ENCODE peak calls at places on chromosomes 6 and 20, in six cellular contexts. B is heart right ventricle; M is PC-3; V is sigmoid colon; J is CD4-positive, CD25-positive, alpha-beta regulatory T cell; R is psoas muscle. N is an unnamed sample. For H3K36me3, the result is how much of the 10 kb centered on the place peaks cover.

GRCh38 chr6:152160346-152160745 is 352.9 kb downstream of the ESR1 start:
- DNase-seq in V (no peak), R (no peak), B (no peak), J (no peak), M (no peak), N (no peak)

GRCh38 chr6:126696921-126697693 is 357.2 kb downstream of the CENPW start:
- DNase-seq in J (no peak), R (no peak), V (no peak), M (no peak), B (no peak), N (no peak)

GRCh38 chr6:26235240-26235730 is 129.7 kb upstream of the BTN3A2 start:
- DNase-seq in V (no peak), M (peak), J (peak), B (no peak), R (no peak), N (no peak)

GRCh38 chr6:133179483-133179882 is 61.7 kb upstream of the EYA4 start:
- DNase-seq in R (no peak), J (no peak), V (no peak), B (no peak), M (no peak), N (no peak)

GRCh38 chr20:58714923-58715708 is 22.5 kb downstream of the NPEPL1 start:
- DNase-seq in V (peak), M (no peak), B (no peak), J (no peak), R (no peak), N (no peak)

GRCh38 chr6:108442770-108443520 is 117.8 kb upstream of the FOXO3 start:
- DNase-seq in R (no peak), M (no peak), B (no peak), V (no peak), J (no peak), N (no peak)

GRCh38 chr6:107509506-107509905 is 19.6 kb downstream of the SOBP start:
- DNase-seq in V (no peak), J (no peak), B (no peak), R (no peak), M (no peak), N (no peak)

GRCh38 chr20:77231-77630 is 10.2 kb upstream of the DEFB125 start:
- DNase-seq in J (no peak), R (no peak), M (no peak), B (no peak), V (no peak), N (no peak)

GRCh38 chr6:4107873-4108272 is 27.5 kb downstream of the ECI2 start:
- DNase-seq in J (no peak), R (no peak), M (no peak), V (no peak), B (no peak), N (no peak)

GRCh38 chr20:5211803-5212714 is 85.3 kb downstream of the CDS2 start:
- DNase-seq in M (no peak), J (no peak), R (no peak), V (no peak), B (no peak), N (no peak)

GRCh38 chr20:5212897-5213296 is 86.1 kb downstream of the CDS2 start:
- DNase-seq in J (no peak), M (no peak), B (no peak), V (no peak), R (no peak), N (no peak)

GRCh38 chr20:5216663-5217062 is 89.9 kb downstream of the CDS2 start:
- DNase-seq in M (no peak), B (no peak), J (no peak), R (no peak), V (no peak), N (no peak)

GRCh38 chr20:5215592-5216304 is 88.9 kb downstream of the CDS2 start:
- DNase-seq in V (no peak), M (no peak), R (no peak), B (no peak), J (no peak), N (no peak)

GRCh38 chr20:5214826-5215225 is 88.0 kb downstream of the CDS2 start:
- DNase-seq in J (no peak), V (no peak), M (no peak), R (no peak), B (no peak), N (no peak)
- H3K36me3 ChIP-seq in J (under half), V (under half), M (under half), R (under half), B (under half), N (under half)

DNA sequence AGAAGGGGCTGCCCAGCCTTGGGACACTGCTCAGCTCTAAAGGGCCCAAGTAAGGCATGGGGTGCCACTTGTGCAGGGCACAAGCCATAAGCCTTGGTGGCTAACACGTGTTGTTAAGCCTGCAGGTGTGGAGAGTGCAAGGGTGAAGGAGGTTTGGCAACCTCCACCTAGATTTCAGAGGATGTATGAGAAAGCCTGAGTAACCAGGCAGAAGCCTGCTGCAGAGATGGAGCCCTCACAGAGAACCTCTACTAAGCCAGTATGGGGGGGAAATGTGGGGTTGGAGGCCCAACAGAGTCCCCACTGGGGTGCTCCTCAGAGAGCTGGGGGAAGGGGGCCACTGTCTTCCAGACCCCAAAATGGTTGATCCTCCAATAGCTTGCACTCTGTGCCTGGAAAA is 32.6 kb downstream of the SERINC1 start:
- DNase-seq in R (no peak), M (no peak), V (no peak), B (no peak), J (no peak), N (no peak)
- H3K36me3 ChIP-seq in R (under half), M (under half), V (under half), B (half or more), J (half or more), N (under half)

DNA sequence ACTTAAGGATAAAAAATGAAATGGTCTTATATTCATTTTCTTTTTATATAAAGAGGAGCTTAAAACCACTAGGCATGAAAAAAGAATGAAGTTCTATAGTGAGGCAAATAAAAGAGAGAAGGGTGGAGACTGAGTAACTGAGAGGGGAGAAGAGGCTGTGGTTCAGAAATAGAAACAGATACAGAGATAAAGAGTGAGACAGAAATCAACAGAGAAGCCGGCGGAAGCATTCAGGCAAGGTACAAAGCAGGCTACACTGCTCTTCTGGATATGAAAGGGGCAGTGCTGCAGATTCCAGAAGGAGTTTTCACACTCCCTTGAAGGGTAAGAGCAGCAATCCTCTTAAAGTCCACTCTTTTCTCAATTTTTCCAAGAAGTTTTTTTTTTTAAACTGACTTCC is 29.9 kb downstream of the NFATC2 start:
- DNase-seq in V (no peak), B (no peak), J (peak), R (no peak), M (no peak), N (no peak)
- H3K36me3 ChIP-seq in V (under half), B (under half), J (under half), R (under half), M (under half), N (under half)

GRCh38 chr6:30898750-30899360 is 9.2 kb upstream of the GTF2H4 start:
- DNase-seq in R (no peak), J (no peak), V (no peak), M (no peak), B (no peak), N (no peak)
- H3K36me3 ChIP-seq in R (under half), J (under half), V (under half), M (under half), B (under half), N (half or more)

GRCh38 chr20:35552914-35553313 is 11.0 kb downstream of the ERGIC3 start:
- DNase-seq in B (no peak), J (no peak), R (no peak), M (no peak), V (no peak), N (no peak)

GRCh38 chr20:35558416-35558815 is 16.5 kb downstream of the ERGIC3 start:
- DNase-seq in R (no peak), B (no peak), M (no peak), V (no peak), J (no peak), N (no peak)

GRCh38 chr20:35556871-35557270 is 15.0 kb downstream of the ERGIC3 start:
- DNase-seq in V (no peak), B (no peak), J (no peak), R (no peak), M (no peak), N (no peak)

GRCh38 chr20:35558981-35559693 is 17.3 kb downstream of the ERGIC3 start:
- DNase-seq in B (no peak), V (no peak), R (no peak), J (no peak), M (no peak), N (no peak)

GRCh38 chr20:35555951-35556645 is 14.2 kb downstream of the ERGIC3 start:
- DNase-seq in B (no peak), J (no peak), M (no peak), V (no peak), R (no peak), N (no peak)
- H3K36me3 ChIP-seq in B (half or more), J (under half), M (under half), V (under half), R (under half), N (under half)

DNA sequence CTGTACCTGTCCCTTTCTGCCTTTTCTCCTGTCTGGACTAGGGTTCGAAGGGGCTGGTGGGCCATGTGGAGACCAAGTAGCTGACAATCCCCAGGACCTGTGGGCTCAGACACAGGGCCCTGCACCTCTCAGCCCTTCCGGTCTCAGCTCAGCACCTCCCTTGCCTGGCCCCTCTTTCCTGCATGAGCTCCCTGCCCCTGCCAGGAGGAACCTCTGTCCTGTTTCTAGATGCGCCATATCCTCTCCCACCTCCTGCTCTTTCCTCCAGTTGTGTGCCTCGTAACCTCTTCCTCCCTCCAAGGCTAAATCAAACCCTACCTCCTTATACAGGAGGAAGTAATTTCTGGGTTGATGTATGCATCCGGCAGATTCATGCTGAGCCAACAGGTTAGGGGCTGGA is 30.8 kb downstream of the ITPR3 start:
- DNase-seq in R (no peak), J (no peak), V (no peak), B (no peak), M (no peak), N (no peak)
- H3K36me3 ChIP-seq in R (under half), J (under half), V (under half), B (under half), M (under half), N (under half)

GRCh38 chr20:49290608-49291191 is 12.8 kb upstream of the ZNFX1 start:
- DNase-seq in M (no peak), J (no peak), B (no peak), R (no peak), V (no peak), N (no peak)
- H3K36me3 ChIP-seq in M (half or more), J (half or more), B (half or more), R (under half), V (under half), N (half or more)

DNA sequence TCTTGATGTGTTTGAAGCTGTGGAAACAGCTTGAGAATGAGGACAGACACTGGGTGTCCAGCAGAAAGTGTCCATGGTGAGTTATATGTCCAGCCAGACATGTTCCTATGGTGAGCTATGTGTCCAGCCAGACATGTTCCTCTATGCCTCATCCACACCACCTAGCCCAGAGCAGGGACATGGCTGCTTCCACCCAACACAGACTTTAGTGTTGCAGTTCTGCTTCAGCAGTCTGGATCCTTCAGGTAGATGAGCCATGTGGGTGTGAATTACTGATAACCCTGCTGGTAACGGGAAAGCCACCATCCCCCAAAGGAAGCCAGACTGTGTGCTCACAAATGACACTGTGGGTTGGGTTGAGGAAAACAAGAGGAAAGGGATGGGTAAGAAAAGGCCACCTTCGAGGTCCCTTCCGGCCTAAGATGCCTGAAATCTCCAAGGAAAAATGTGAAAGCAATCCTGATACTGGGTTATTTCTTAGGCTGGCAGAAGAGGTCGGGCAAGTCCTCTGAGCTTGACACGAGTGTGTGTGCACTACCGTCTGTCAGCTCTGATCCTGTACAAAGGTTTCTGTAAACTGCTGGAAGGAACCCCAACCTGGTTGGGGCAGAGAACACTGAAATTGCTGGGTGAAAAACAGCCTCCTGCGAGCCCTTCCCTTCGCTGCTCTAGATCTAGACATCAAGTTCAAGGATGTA is 77.8 kb downstream of the NINL start:
- DNase-seq in M (no peak), J (no peak), V (no peak), B (no peak), R (no peak), N (no peak)
- H3K36me3 ChIP-seq in M (under half), J (under half), V (under half), B (under half), R (under half), N (under half)

N was measured in tibial artery.